ENCODE peak calls at places on chromosomes 3 and 15, in seven cellular contexts. V is dorsolateral prefrontal cortex, Q is upper lobe of right lung, I is mucosa of descending colon, R is gastrocnemius medialis, K is neural crest cell, D is nephron progenitor cell. U is an unnamed sample.

GRCh38 chr3:37984596-37984995 is 6.0 kb upstream of the VILL start:
- DNase-seq in R (no peak), Q (no peak), V (no peak), K (no peak), I (no peak), D (no peak), U (no peak)

GRCh38 chr3:2211568-2211967 is 112.9 kb downstream of the CNTN4 start:
- DNase-seq in Q (no peak), I (no peak), R (no peak), V (no peak), K (no peak), D (no peak), U (no peak)

GRCh38 chr3:101203411-101203810 is 117.0 kb downstream of the IMPG2 start:
- DNase-seq in V (no peak), Q (no peak), R (no peak), I (no peak), K (no peak), D (no peak), U (no peak)

GRCh38 chr3:188584958-188585689 is 431.2 kb downstream of the LPP start:
- DNase-seq in V (no peak), I (no peak), D (no peak), Q (no peak), K (no peak), R (no peak), U (no peak)

GRCh38 chr15:29904731-29905417 is 82.6 kb upstream of the TJP1 start:
- DNase-seq in K (no peak), I (no peak), Q (no peak), R (no peak), V (no peak), D (no peak), U (no peak)

GRCh38 chr15:98147415-98147814 is 186.9 kb downstream of the ARRDC4 start:
- DNase-seq in D (no peak), R (no peak), V (no peak), Q (no peak), K (no peak), I (no peak), U (no peak)

GRCh38 chr3:182671942-182672341 is 121.4 kb upstream of the ATP11B start:
- DNase-seq in K (no peak), I (no peak), R (no peak), V (peak; percentile 49), Q (no peak), D (no peak), U (no peak)

GRCh38 chr3:128054363-128054762 is 2.1 kb downstream of the SEC61A1 start:
- DNase-seq in K (no peak), R (peak; percentile 54), Q (no peak), D (no peak), V (no peak), I (no peak), U (no peak)

GRCh38 chr15:55588070-55588817 is at the start of gene PYGO1:
- DNase-seq in D (peak; percentile 77), R (peak; percentile 24), I (peak; percentile 38), K (peak; percentile 65), V (peak; percentile 47), Q (peak; percentile 86), U (peak; percentile 77)

GRCh38 chr3:12288466-12289129 is at the start of gene PPARG:
- DNase-seq in R (no peak), K (peak; percentile 10), Q (peak; percentile 73), V (no peak), D (peak; percentile 56), I (peak; percentile 77), U (peak; percentile 29)

GRCh38 chr15:98753726-98754125 is 105.4 kb downstream of the IGF1R start:
- DNase-seq in V (no peak), D (no peak), K (no peak), Q (no peak), R (no peak), I (no peak), U (no peak)

GRCh38 chr3:177603137-177603603 is 405.9 kb upstream of the TBL1XR1 start:
- DNase-seq in K (no peak), D (no peak), I (no peak), V (no peak), R (no peak), Q (no peak), U (no peak)

GRCh38 chr3:112774293-112774926 is 72.3 kb downstream of the CD200R1L start:
- DNase-seq in K (no peak), V (no peak), R (no peak), I (no peak), D (no peak), Q (no peak), U (no peak)

GRCh38 chr3:187709155-187709554 is 6.8 kb upstream of the RTP2 start:
- DNase-seq in R (no peak), V (no peak), K (no peak), D (no peak), Q (no peak), I (no peak), U (no peak)

GRCh38 chr3:14847613-14848541 is 29.1 kb downstream of the FGD5 start:
- DNase-seq in D (peak; percentile 28), R (peak; percentile 41), Q (peak; percentile 72), K (no peak), I (peak; percentile 87), V (no peak), U (peak; percentile 52)

GRCh38 chr3:177106184-177106583 is 91.1 kb downstream of the TBL1XR1 start:
- DNase-seq in Q (no peak), K (no peak), R (no peak), D (no peak), V (no peak), I (no peak), U (no peak)

GRCh38 chr3:117820900-117821299 is 1111.3 kb downstream of the TUSC7 start:
- DNase-seq in D (no peak), V (no peak), K (no peak), Q (no peak), R (no peak), I (no peak), U (no peak)

GRCh38 chr15:98614681-98615080 is 33.7 kb upstream of the IGF1R start:
- DNase-seq in R (no peak), D (no peak), Q (no peak), I (no peak), K (no peak), V (no peak), U (no peak)

GRCh38 chr3:130480736-130481135 is 36.2 kb upstream of the COL6A6 start:
- DNase-seq in Q (no peak), V (no peak), K (peak; percentile 3), I (no peak), R (no peak), D (peak; percentile 15), U (no peak)

GRCh38 chr15:83549563-83549962 is 102.4 kb downstream of the SH3GL3 start:
- DNase-seq in K (no peak), Q (no peak), R (no peak), D (no peak), V (no peak), I (no peak), U (no peak)

DNA sequence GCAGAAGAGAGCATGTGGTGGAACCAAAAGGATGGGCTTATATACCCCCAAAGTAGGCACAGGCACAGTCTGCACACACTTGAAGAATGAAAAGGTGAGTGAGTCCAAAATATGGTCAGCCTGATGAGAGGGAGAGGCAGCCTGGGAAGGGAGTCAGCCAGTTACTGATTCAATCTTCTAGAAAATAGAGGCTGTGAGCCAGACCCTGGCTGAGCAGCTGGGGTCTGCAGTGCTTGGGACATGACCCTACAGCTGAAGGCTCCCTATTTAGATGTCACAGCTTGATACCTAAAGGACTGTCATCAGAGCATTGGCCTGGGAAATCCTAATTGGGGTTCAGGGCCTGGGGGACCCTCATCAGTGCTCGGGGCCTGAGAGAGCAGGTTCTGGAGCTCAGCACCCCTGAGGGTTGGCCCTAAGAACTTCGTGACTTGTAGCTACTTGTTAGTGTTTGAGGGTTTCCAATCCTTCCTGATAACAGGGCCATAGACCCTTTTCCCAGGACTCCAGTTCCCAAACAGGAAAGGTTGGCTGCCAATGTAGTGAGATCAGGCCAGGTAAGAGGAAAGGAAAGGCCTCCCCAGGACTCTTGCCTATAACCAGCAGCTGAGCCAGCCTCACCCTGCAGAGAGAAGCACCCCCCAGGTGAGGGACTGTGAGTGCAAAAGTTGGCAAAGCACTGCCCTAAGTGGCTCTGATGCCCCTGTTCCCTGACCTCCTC is 54.7 kb upstream of the SLCO2A1 start:
- DNase-seq in R (no peak), D (no peak), I (no peak), Q (no peak), V (no peak), K (no peak), U (no peak)
- TF ChIP-seq CTCF in R (no peak), D (no peak), I (no peak), Q (no peak), V (no peak), K (no peak), U (no peak)

DNA sequence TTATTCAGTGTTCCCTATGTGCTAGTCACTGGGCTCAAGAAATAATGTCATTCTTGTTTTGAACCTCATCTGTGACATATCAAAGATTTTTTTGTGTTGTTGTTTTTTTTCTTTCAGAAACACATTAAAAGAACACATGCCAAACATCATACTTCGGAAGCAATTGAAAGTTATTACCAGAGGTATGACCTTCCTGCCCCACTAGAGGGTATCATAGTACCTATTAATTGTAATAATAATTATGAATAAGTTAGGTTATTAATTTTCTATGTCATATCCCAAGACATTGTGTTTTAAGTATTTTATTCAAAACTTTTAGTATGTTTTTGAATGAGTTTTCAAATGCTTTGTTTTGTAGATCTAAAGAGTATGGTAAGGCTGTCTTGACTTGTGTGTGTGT is 65.7 kb downstream of the CDIN1 start:
- DNase-seq in V (no peak), K (no peak), R (no peak), D (no peak), I (no peak), Q (no peak), U (no peak)
- TF ChIP-seq CTCF in V (no peak), K (peak; percentile 49), R (no peak), D (no peak), I (no peak), Q (peak; percentile 24), U (no peak)

GRCh38 chr3:155078959-155079794 is 942 bp upstream of the MME start:
- DNase-seq in V (no peak), Q (no peak), I (no peak), K (no peak), R (no peak), D (no peak), U (peak; percentile 22)
- TF ChIP-seq CTCF in V (no peak), Q (no peak), I (no peak), K (peak; percentile 35), R (no peak), D (peak; percentile 31), U (no peak)

DNA sequence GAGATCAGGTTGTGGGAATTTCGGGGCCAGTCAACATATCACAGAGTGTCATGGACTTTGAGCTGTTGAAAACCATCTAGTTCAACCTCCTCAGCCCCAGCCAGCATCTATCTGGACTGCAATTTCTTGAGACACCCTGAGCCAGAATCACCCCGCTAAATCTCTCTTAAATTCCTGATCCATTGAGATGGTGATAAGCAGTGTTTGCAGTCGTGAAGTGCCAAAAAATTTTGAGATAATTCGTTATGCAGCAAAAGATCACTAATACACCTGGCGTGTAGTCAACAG is 29.3 kb downstream of the TMED3 start:
- DNase-seq in Q (no peak), V (no peak), D (no peak), K (no peak), R (no peak), I (no peak), U (no peak)
- TF ChIP-seq CTCF in Q (no peak), V (peak; percentile 7), D (peak; percentile 15), K (no peak), R (no peak), I (no peak), U (no peak)

GRCh38 chr3:189961525-189962161 is 159.1 kb downstream of the P3H2 start:
- DNase-seq in R (peak; percentile 20), D (peak; percentile 81), Q (no peak), V (peak; percentile 80), K (peak; percentile 85), I (peak; percentile 75), U (peak; percentile 72)
- TF ChIP-seq CTCF in R (peak; percentile 80), D (peak; percentile 91), Q (peak; percentile 91), V (peak; percentile 97), K (peak; percentile 98), I (peak; percentile 76), U (peak; percentile 84)

GRCh38 chr15:91484141-91484540 is 369.4 kb upstream of the SLCO3A1 start:
- DNase-seq in K (no peak), Q (no peak), D (no peak), R (no peak), I (no peak), V (no peak), U (no peak)
- TF ChIP-seq CTCF in K (no peak), Q (no peak), D (no peak), R (no peak), I (no peak), V (no peak), U (no peak)

U was measured in GM13976.